ENCODE peak calls at places on chromosomes 16 and 17, in seven cellular contexts. H is cardiac muscle cell, R is colonic mucosa, M is pancreas, V is spleen, F is MM.1S, E is tibial artery. K is an unnamed sample.

GRCh38 chr16:55478827-55479559 is at the start of gene MMP2:
- DNase-seq in E (peak; percentile 86), V (no peak), F (no peak), M (no peak), H (peak; percentile 62), R (peak; percentile 39), K (no peak)

GRCh38 chr16:72976047-72976746 is 71.7 kb downstream of the ZFHX3 start:
- DNase-seq in H (no peak), E (no peak), M (no peak), F (no peak), V (no peak), R (no peak), K (no peak)

GRCh38 chr16:28274676-28275075 is 17.6 kb upstream of the SBK1 start:
- DNase-seq in H (no peak), E (no peak), R (no peak), V (no peak), F (no peak), M (no peak), K (no peak)

GRCh38 chr17:8151641-8152111 is 528 bp downstream of the PER1 start:
- DNase-seq in V (peak; percentile 92), R (peak; percentile 80), M (peak; percentile 85), F (no peak), E (peak; percentile 91), H (peak; percentile 56), K (no peak)

GRCh38 chr16:84569382-84569987 is 48.4 kb downstream of the COTL1 start:
- DNase-seq in F (no peak), V (no peak), E (peak; percentile 42), M (no peak), R (peak; percentile 68), H (no peak), K (no peak)

GRCh38 chr16:4494746-4495490 is 18.7 kb downstream of the HMOX2 start:
- DNase-seq in H (no peak), M (no peak), E (no peak), V (no peak), F (no peak), R (no peak), K (no peak)

GRCh38 chr17:61635913-61636432 is 45.0 kb upstream of the NACA2 start:
- DNase-seq in R (peak; percentile 51), H (peak; percentile 39), M (peak; percentile 33), E (no peak), V (no peak), F (peak; percentile 62), K (no peak)

GRCh38 chr17:6729531-6729930 is 16.4 kb upstream of the SLC13A5 start:
- DNase-seq in F (no peak), M (no peak), H (no peak), V (no peak), R (no peak), E (no peak), K (no peak)

GRCh38 chr16:58076514-58076913 is 51.0 kb downstream of the MMP15 start:
- DNase-seq in F (no peak), H (no peak), R (no peak), V (no peak), M (no peak), E (no peak), K (no peak)

GRCh38 chr16:24253192-24253591 is 2.9 kb upstream of the CACNG3 start:
- DNase-seq in V (no peak), F (peak; percentile 39), R (no peak), M (peak; percentile 24), H (peak; percentile 78), E (no peak), K (no peak)

GRCh38 chr16:86462334-86463084 is 47.8 kb upstream of the FOXF1 start:
- DNase-seq in F (no peak), R (peak; percentile 25), V (no peak), H (no peak), M (no peak), E (no peak), K (no peak)

DNA sequence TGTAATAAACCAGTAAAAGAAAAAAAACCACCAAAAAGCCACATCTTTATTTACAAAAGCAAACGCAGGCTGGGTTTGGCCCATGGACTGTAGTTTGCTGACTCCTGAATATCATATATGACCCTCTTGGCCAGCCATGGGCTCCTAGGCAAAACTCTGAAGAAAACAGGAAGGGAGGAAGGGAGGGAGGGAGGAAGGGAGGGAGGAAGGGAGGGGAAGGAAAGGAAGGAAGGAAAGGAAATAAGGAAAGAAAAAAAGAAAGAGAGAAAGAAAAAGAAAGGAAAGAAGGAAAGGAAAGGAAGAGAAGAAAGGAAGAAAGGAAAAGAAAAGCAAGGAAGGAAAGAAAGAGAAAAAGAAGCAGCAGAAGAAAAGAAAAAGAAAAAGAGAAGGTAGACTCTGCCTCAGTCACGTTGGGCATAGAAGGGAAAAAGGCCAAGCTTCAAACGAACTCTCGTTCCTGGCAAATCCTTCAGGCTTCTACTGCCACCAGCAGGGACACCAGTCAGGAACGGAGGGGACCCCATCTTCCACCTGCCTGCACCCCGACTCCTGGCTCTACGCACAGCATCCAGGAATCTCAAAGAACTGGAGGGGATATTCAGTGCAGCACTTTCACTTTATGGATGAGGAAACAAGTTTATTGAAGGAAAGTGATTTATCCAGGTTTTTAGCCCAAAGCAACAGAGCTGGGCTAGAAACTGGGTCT is 22.1 kb downstream of the CDC42EP4 start:
- DNase-seq in M (no peak), F (no peak), R (no peak), E (no peak), V (no peak), H (no peak), K (peak; percentile 16)
- H3K27ac ChIP-seq in M (peak overlapping the region; percentile 74), F (no peak overlapping the region), R (peak overlapping the region; percentile 82), E (peak overlapping the region; percentile 87), V (peak overlapping the region; percentile 65), H (no peak overlapping the region), K (peak overlapping the region; percentile 89)

GRCh38 chr17:71530227-71530626 is 590.6 kb upstream of the SOX9 start:
- DNase-seq in R (no peak), M (no peak), V (no peak), F (no peak), E (no peak), H (no peak), K (peak; percentile 68)
- H3K4me1 ChIP-seq in R (no peaks in the 10 kb centered on the region), M (no peaks in the 10 kb centered on the region), V (no peaks in the 10 kb centered on the region), F (no peaks in the 10 kb centered on the region), E (no peaks in the 10 kb centered on the region), H (no peaks in the 10 kb centered on the region), K (peaks cover 18% of the 10 kb centered on the region)

GRCh38 chr17:80779961-80780380 is 211.7 kb upstream of the CHMP6 start:
- DNase-seq in H (no peak), M (no peak), R (no peak), F (no peak), V (no peak), E (peak; percentile 74), K (no peak)

GRCh38 chr17:80777274-80777673 is 214.4 kb upstream of the CHMP6 start:
- DNase-seq in M (no peak), H (no peak), E (no peak), F (no peak), V (no peak), R (no peak), K (no peak)

GRCh38 chr17:80780381-80781187 is 211.1 kb upstream of the CHMP6 start:
- DNase-seq in V (no peak), R (no peak), E (no peak), F (no peak), H (no peak), M (no peak), K (no peak)

GRCh38 chr17:80779336-80779735 is 212.3 kb upstream of the CHMP6 start:
- DNase-seq in H (no peak), F (no peak), V (no peak), E (no peak), R (no peak), M (no peak), K (no peak)

GRCh38 chr17:80778716-80779115 is 212.9 kb upstream of the CHMP6 start:
- DNase-seq in R (no peak), E (no peak), H (no peak), F (no peak), V (no peak), M (no peak), K (no peak)
- H3K27ac ChIP-seq in R (no peak overlapping the region), E (no peak overlapping the region), H (no peak overlapping the region), F (no peak overlapping the region), V (no peak overlapping the region), M (no peak overlapping the region), K (no peak overlapping the region)

DNA sequence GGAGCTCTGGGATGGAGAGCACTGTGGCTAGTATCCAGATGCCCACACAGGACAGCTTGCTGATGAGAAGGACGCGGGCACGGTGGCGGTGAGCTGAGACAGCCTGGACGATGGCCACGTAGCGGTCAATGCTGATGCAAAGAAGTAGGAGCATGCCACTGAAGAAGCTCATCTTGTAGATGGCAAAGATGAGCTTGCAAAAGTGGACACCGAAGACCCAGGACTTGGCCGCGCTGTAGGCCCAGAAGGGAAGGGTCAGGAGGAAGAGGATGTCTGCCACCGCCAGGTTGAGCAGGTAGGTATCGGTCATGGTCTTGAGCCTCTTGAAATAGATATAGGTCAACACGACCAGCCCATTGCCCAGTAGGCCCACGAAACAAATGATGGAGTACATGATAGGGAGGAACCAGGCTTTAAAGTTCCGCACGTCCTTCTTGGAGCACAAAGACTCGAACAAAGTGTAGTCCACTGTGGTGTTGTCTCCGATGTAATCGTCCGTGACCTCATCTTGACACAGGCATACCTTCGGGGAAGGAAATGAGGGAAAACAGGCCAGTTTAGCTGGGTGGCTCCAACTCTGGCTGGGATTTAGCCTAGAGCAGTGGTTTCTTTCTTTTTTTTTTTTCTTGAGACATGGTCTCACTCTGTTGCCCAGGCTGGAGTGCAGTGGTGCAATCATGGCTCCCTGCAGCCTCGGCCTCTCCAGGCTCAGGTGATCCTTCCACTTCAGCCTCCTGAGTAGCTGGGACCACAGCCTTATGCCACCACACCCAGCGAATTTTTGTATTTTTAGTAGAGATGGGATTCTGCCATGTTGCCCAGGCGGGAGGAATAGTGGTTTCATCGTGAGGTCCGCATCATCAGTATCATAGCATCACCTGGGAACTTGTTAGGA is 9.7 kb downstream of the CCR7 start:
- DNase-seq in H (no peak), M (no peak), E (peak; percentile 19), F (no peak), V (peak; percentile 51), R (no peak), K (no peak)
- H3K4me1 ChIP-seq in H (peaks cover 33% of the 10 kb centered on the region), M (no peaks in the 10 kb centered on the region), E (peaks cover 44% of the 10 kb centered on the region), F (peaks cover 14% of the 10 kb centered on the region), V (peaks cover 79% of the 10 kb centered on the region), R (peaks cover 12% of the 10 kb centered on the region), K (peaks cover 8% of the 10 kb centered on the region)

GRCh38 chr16:75529056-75529905 is 6.6 kb downstream of the CHST5 start:
- DNase-seq in R (no peak), F (no peak), E (no peak), M (no peak), V (no peak), H (no peak), K (no peak)

GRCh38 chr16:75534560-75535205 is 1.2 kb downstream of the CHST5 start:
- DNase-seq in R (no peak), M (no peak), E (no peak), V (no peak), H (no peak), F (no peak), K (no peak)

GRCh38 chr16:75532791-75533190 is 3.1 kb downstream of the CHST5 start:
- DNase-seq in E (no peak), F (no peak), H (no peak), V (no peak), R (no peak), M (no peak), K (no peak)

GRCh38 chr16:75529959-75530358 is 5.9 kb downstream of the CHST5 start:
- DNase-seq in E (no peak), M (no peak), V (no peak), F (no peak), H (no peak), R (no peak), K (no peak)

GRCh38 chr16:75532142-75532765 is 3.7 kb downstream of the CHST5 start:
- DNase-seq in E (no peak), H (no peak), M (no peak), R (no peak), F (no peak), V (no peak), K (no peak)
- H3K27ac ChIP-seq in E (no peak overlapping the region), H (no peak overlapping the region), M (no peak overlapping the region), R (no peak overlapping the region), F (no peak overlapping the region), V (no peak overlapping the region), K (no peak overlapping the region)

K was measured in RWPE2.